ENCODE peak calls at places on chromosomes 1 and 21, in five cellular contexts. G is HFFc6, F is fibroblast of mammary gland, D is GM23338, H is GM10248. L is an unnamed sample.
A peak's percentile ranks its signal among the peaks of the same experiment; 100 is the strongest.

GRCh38 chr1:226628624-226629155 is 80.1 kb downstream of the STUM start:
- DNase-seq in G (no peak), F (no peak), D (no peak), H (no peak), L (no peak)

GRCh38 chr1:8740034-8740449 is 77.4 kb downstream of the RERE start:
- DNase-seq in G (peak; percentile 73), F (peak; percentile 92), D (no peak), H (no peak), L (no peak)

GRCh38 chr1:51955797-51956527 is 34.5 kb downstream of the RAB3B start:
- DNase-seq in G (no peak), F (no peak), D (peak; percentile 11), H (peak; percentile 23), L (peak; percentile 19)

GRCh38 chr1:41486892-41487728 is 2.6 kb upstream of the EDN2 start:
- DNase-seq in G (no peak), F (no peak), D (peak; percentile 45), H (peak; percentile 83), L (peak; percentile 87)

GRCh38 chr1:15139654-15140350 is 13.7 kb upstream of the TMEM51 start:
- DNase-seq in G (no peak), F (no peak), D (peak; percentile 65), H (no peak), L (no peak)

GRCh38 chr1:93148001-93148400 is 32.2 kb downstream of the TMED5 start:
- DNase-seq in G (peak; percentile 5), F (peak; percentile 66), D (no peak), H (no peak), L (no peak)

GRCh38 chr1:5632814-5633213 is 359.4 kb downstream of the NPHP4 start:
- DNase-seq in G (no peak), F (no peak), D (no peak), H (no peak), L (no peak)

GRCh38 chr1:108089482-108089881 is 110.7 kb downstream of the SLC25A24 start:
- DNase-seq in G (no peak), F (peak; percentile 91), D (no peak), H (no peak), L (no peak)

GRCh38 chr1:159826436-159827101 is at the start of gene SLAMF8:
- DNase-seq in G (no peak), F (peak; percentile 25), D (no peak), H (peak; percentile 55), L (peak; percentile 42)

GRCh38 chr1:53348491-53349368 is 20.9 kb upstream of the LRP8 start:
- DNase-seq in G (no peak), F (no peak), D (no peak), H (no peak), L (no peak)

GRCh38 chr21:14273736-14274538 is 58.0 kb downstream of the RBM11 start:
- DNase-seq in G (no peak), F (no peak), D (peak; percentile 72), H (no peak), L (no peak)

GRCh38 chr1:51558375-51558924 is 39.4 kb upstream of the EPS15 start:
- DNase-seq in G (peak; percentile 87), F (peak; percentile 89), D (peak; percentile 47), H (no peak), L (no peak)

GRCh38 chr1:201740609-201741231 is 88.2 kb upstream of the IPO9 start:
- DNase-seq in G (no peak), F (no peak), D (peak; percentile 69), H (no peak), L (peak; percentile 44)

GRCh38 chr21:27408826-27409225 is 441.9 kb upstream of the ADAMTS5 start:
- DNase-seq in G (no peak), F (no peak), D (no peak), H (no peak), L (no peak)

GRCh38 chr1:201229771-201230635 is 39.4 kb downstream of the IGFN1 start:
- DNase-seq in G (peak; percentile 59), F (peak; percentile 86), D (no peak), H (peak; percentile 7), L (no peak)

GRCh38 chr1:24308365-24309015 is 10.7 kb upstream of the GRHL3 start:
- DNase-seq in G (peak; percentile 40), F (peak; percentile 32), D (peak; percentile 88), H (no peak), L (no peak)

GRCh38 chr1:117679299-117679698 is 73.5 kb downstream of the TENT5C start:
- DNase-seq in G (no peak), F (no peak), D (no peak), H (no peak), L (no peak)

GRCh38 chr1:228088586-228089498 is 6.3 kb downstream of the ARF1 start:
- DNase-seq in G (no peak), F (no peak), D (no peak), H (no peak), L (no peak)

GRCh38 chr1:189859385-189859977 is 618.2 kb downstream of the BRINP3 start:
- DNase-seq in G (no peak), F (peak; percentile 0), D (peak; percentile 71), H (peak; percentile 20), L (peak; percentile 32)

GRCh38 chr1:202227997-202228401 is 34.4 kb downstream of the LGR6 start:
- DNase-seq in G (no peak), F (no peak), D (no peak), H (no peak), L (no peak)

DNA sequence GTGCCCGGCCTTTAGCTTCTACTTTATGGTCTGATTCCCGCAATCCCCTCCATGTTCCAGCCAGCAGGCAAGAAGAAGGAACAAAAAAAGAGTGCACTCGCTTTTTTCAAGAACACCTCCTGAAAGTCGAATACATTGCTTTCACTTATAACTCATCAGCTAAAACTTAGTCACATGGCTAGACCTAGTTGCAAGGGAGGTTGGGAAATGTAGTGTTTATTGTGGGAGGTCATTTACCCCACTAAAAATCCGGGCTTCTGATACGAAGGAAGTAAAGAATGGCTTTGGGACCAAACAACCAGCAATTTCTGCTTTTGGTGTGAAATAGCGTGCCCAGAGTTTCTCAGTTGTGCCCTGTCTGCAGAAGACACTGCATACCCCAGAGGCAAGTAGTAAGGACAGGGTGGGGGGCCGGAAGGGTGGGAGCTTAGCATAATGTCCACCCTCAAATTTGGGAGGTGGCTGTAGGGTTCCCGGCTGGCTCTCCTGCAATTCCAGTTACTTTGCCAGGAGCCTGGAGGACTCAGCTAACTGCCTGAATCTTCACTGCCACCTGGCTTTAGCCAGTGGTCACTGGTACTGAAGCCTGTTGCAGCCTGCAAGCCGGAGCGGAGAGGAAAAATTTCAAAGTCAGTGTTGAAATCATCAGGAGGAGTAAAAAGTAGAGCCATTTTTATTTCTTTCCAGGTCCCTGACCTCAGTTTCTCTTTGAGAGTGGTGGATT is 57.7 kb upstream of the F3 start:
- DNase-seq in G (peak; percentile 32), F (peak; percentile 50), D (peak; percentile 73), H (no peak), L (no peak)
- TF ChIP-seq CTCF in G (peak; percentile 67), F (peak; percentile 34), D (peak; percentile 77), H (no peak), L (no peak)

GRCh38 chr1:246528933-246529731 is 22.1 kb upstream of the SMYD3 start:
- DNase-seq in G (no peak), F (no peak), D (peak; percentile 53), H (no peak), L (no peak)
- TF ChIP-seq CTCF in G (no peak), F (no peak), D (peak; percentile 67), H (no peak), L (no peak)

GRCh38 chr1:239307886-239308285 is 78.5 kb upstream of the CHRM3 start:
- DNase-seq in G (no peak), F (no peak), D (no peak), H (no peak), L (no peak)

GRCh38 chr1:239306426-239306825 is 79.9 kb upstream of the CHRM3 start:
- DNase-seq in G (no peak), F (no peak), D (no peak), H (no peak), L (no peak)

GRCh38 chr1:239303289-239303688 is 83.1 kb upstream of the CHRM3 start:
- DNase-seq in G (no peak), F (no peak), D (no peak), H (no peak), L (no peak)

GRCh38 chr1:239311331-239311730 is 75.0 kb upstream of the CHRM3 start:
- DNase-seq in G (no peak), F (no peak), D (no peak), H (no peak), L (no peak)

GRCh38 chr1:239308701-239309333 is 77.6 kb upstream of the CHRM3 start:
- DNase-seq in G (no peak), F (peak; percentile 1), D (peak; percentile 84), H (no peak), L (no peak)
- TF ChIP-seq CTCF in G (peak; percentile 47), F (peak; percentile 38), D (peak; percentile 87), H (peak; percentile 19), L (peak; percentile 14)

GRCh38 chr21:41043008-41043407 is 125.0 kb upstream of the BACE2 start:
- DNase-seq in G (no peak), F (no peak), D (peak; percentile 17), H (no peak), L (no peak)
- TF ChIP-seq CTCF in G (peak; percentile 58), F (no peak), D (peak; percentile 40), H (no peak), L (no peak)

DNA sequence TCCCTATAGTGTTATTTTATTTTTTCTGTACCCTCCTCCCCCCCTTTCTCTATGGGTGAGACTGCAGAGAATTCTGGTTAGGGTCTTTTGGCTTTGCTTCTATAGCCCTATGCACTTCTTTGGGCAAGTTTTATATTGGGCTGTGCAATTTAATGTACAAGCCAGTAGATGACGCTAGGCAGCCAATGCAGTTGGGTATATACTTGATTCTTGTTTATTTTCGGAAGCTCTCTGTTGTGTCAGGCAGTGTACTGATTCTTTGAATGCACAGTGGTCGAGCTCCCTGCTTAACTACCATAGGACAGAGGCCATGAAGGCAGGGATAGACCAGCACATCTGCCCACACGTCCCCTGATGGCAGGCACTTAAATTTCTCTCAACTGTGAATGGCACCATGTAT is 34.1 kb upstream of the GPR52 start:
- DNase-seq in G (no peak), F (peak; percentile 37), D (peak; percentile 51), H (no peak), L (no peak)
- TF ChIP-seq CTCF in G (peak; percentile 65), F (peak; percentile 43), D (peak; percentile 81), H (peak; percentile 20), L (peak; percentile 17)

GRCh38 chr1:37038079-37038702 is 3.9 kb upstream of the GRIK3 start:
- DNase-seq in G (no peak), F (peak; percentile 10), D (peak; percentile 63), H (no peak), L (no peak)
- TF ChIP-seq CTCF in G (no peak), F (no peak), D (peak; percentile 62), H (no peak), L (no peak)